ENCODE peak calls at places on chromosome 3, in eight cellular contexts. O is T-helper 2 cell; L is spleen; C is stimulated activated CD8-positive, alpha-beta memory T cell treated with anti-CD3 and anti-CD28 coated beads, Interleukin-15, amount 100 ng/mL, for 24 hours; Q is kidney glomerular epithelial cell; A is activated T-helper 1 cell treated with anti-CD3 and anti-CD28 coated beads, Interleukin-2, amount 50 U/mL, for 16 hours; T is transverse colon; M is NCI-H1105. K is an unnamed sample.

GRCh38 chr3:126424039-126424717 is 29.5 kb downstream of the CFAP100 start:
- DNase-seq in A (no peak), L (peak), T (no peak), Q (no peak), M (no peak), O (no peak), C (no peak), K (no peak)

GRCh38 chr3:140408252-140408651 is 269.6 kb upstream of the TRIM42 start:
- DNase-seq in C (no peak), O (no peak), L (no peak), M (no peak), T (no peak), Q (no peak), A (no peak), K (no peak)

GRCh38 chr3:173397161-173398110 is at the start of gene NLGN1:
- DNase-seq in L (peak), A (no peak), T (peak), M (peak), Q (peak), O (no peak), C (no peak), K (peak)

GRCh38 chr3:45178131-45179023 is 32.2 kb upstream of the CDCP1 start:
- DNase-seq in O (no peak), T (no peak), A (no peak), L (no peak), Q (peak), C (no peak), M (no peak), K (no peak)

GRCh38 chr3:152317956-152318355 is 49.2 kb downstream of the MBNL1 start:
- DNase-seq in T (no peak), M (no peak), C (no peak), O (no peak), L (no peak), Q (peak), A (no peak), K (no peak)

GRCh38 chr3:13574798-13575451 is 26.0 kb downstream of the FBLN2 start:
- DNase-seq in C (no peak), O (no peak), M (no peak), T (no peak), A (no peak), Q (no peak), L (no peak), K (peak)

GRCh38 chr3:184305577-184305976 is 6.5 kb downstream of the PSMD2 start:
- DNase-seq in A (no peak), L (no peak), O (no peak), C (no peak), M (no peak), Q (peak), T (no peak), K (no peak)

GRCh38 chr3:154971771-154972326 is 108.3 kb upstream of the MME start:
- DNase-seq in M (no peak), T (no peak), O (no peak), C (no peak), A (no peak), Q (peak), L (no peak), K (no peak)

GRCh38 chr3:125078961-125079674 is 23.3 kb upstream of the HEG1 start:
- DNase-seq in Q (no peak), T (no peak), M (no peak), O (no peak), L (no peak), C (no peak), A (no peak), K (no peak)

GRCh38 chr3:127951276-127951675 is 36.2 kb downstream of the KBTBD12 start:
- DNase-seq in O (no peak), C (no peak), M (no peak), T (no peak), L (no peak), Q (peak), A (no peak), K (no peak)

GRCh38 chr3:197427013-197427412 is 128.6 kb upstream of the DLG1 start:
- DNase-seq in T (no peak), Q (no peak), L (no peak), C (no peak), A (no peak), O (no peak), M (no peak), K (no peak)

GRCh38 chr3:49747792-49748480 is 24.2 kb upstream of the GMPPB start:
- DNase-seq in M (no peak), A (no peak), T (no peak), Q (no peak), L (no peak), C (no peak), O (no peak), K (no peak)

GRCh38 chr3:63685340-63685739 is 32.9 kb downstream of the SNTN start:
- DNase-seq in Q (no peak), A (no peak), T (no peak), L (no peak), M (no peak), C (no peak), O (no peak), K (no peak)

GRCh38 chr3:127857270-127857801 is 35.0 kb upstream of the MGLL start:
- DNase-seq in L (no peak), T (no peak), O (no peak), C (no peak), M (no peak), Q (no peak), A (no peak), K (no peak)

GRCh38 chr3:46851364-46852328 is 11.6 kb downstream of the MYL3 start:
- DNase-seq in Q (no peak), A (no peak), M (no peak), O (no peak), T (no peak), C (no peak), L (peak), K (no peak)